ENCODE peak calls at places on chromosomes 3 and 15, in six cellular contexts. X is fibroblast of the aortic adventitia, J is fibroblast of lung, I is ovary, Z is thyroid gland, F is Panc1. W is an unnamed sample.

GRCh38 chr3:39000008-39000450 is 51.7 kb downstream of the SCN11A start:
- DNase-seq in X (peak; percentile 79), J (peak; percentile 60), I (no peak), Z (no peak), F (no peak), W (peak; percentile 80)

GRCh38 chr3:124768812-124769211 is 38.6 kb downstream of the UMPS start:
- DNase-seq in X (no peak), J (no peak), I (no peak), Z (peak; percentile 42), F (no peak), W (no peak)

GRCh38 chr3:149576071-149576564 is 81.7 kb downstream of the WWTR1 start:
- DNase-seq in X (peak; percentile 99), J (peak; percentile 97), I (no peak), Z (no peak), F (peak; percentile 94), W (peak; percentile 98)

GRCh38 chr15:57655809-57656208 is 50.7 kb upstream of the POLR2M start:
- DNase-seq in X (no peak), J (no peak), I (no peak), Z (no peak), F (no peak), W (no peak)

GRCh38 chr15:72751751-72752455 is 31.7 kb downstream of the ADPGK start:
- DNase-seq in X (peak; percentile 42), J (no peak), I (no peak), Z (no peak), F (no peak), W (peak; percentile 17)

GRCh38 chr3:86814321-86814720 is 176.6 kb downstream of the VGLL3 start:
- DNase-seq in X (no peak), J (no peak), I (no peak), Z (no peak), F (no peak), W (no peak)

GRCh38 chr15:41966414-41966812 is 5.9 kb downstream of the EHD4 start:
- DNase-seq in X (no peak), J (no peak), I (no peak), Z (no peak), F (no peak), W (no peak)

GRCh38 chr3:152376351-152377183 is 107.8 kb downstream of the MBNL1 start:
- DNase-seq in X (peak; percentile 66), J (peak; percentile 80), I (no peak), Z (no peak), F (no peak), W (peak; percentile 61)

GRCh38 chr15:79849789-79850188 is 47.0 kb downstream of the MTHFS start:
- DNase-seq in X (peak; percentile 51), J (peak; percentile 50), I (no peak), Z (peak; percentile 85), F (no peak), W (peak; percentile 67)

GRCh38 chr3:16266714-16267113 is 1.7 kb downstream of the OXNAD1 start:
- DNase-seq in X (no peak), J (no peak), I (no peak), Z (no peak), F (no peak), W (no peak)

GRCh38 chr15:40094156-40094555 is 14.5 kb downstream of the BMF start:
- DNase-seq in X (no peak), J (no peak), I (no peak), Z (no peak), F (no peak), W (no peak)

GRCh38 chr3:146865175-146865755 is 260.1 kb upstream of the PLSCR5 start:
- DNase-seq in X (no peak), J (no peak), I (no peak), Z (no peak), F (no peak), W (no peak)

GRCh38 chr15:90419202-90419601 is 31.2 kb downstream of the IQGAP1 start:
- DNase-seq in X (no peak), J (no peak), I (no peak), Z (no peak), F (no peak), W (peak; percentile 35)

GRCh38 chr15:47924381-47924780 is 196.4 kb upstream of the SLC24A5 start:
- DNase-seq in X (no peak), J (no peak), I (no peak), Z (no peak), F (no peak), W (no peak)

DNA sequence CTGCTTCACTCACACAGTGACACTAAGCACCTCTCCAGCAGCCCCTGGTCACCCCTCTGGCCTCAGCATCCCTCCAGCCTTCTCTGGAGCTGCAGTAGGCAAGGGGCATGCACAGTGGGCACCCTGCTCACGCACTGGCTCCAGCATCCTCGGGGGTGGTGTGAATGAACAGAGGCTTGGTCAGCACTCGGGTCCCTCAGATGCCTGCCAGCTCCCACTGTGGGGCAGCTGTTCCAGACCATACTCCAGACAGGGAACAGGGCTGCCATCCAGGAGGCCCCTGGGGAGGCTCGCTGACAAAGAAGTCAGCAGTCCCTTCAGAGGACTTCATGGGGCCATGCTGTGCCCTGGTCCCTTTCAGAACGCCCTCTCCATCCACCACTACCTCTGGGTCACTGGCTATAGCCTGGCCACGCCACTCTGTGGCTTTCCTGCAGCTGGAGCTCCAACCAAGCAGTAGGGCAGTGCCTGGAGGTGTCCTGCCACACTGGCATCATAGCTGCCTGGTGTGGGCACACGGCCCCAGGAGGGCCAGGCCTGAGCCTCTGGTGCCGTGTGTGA is 26.3 kb downstream of the ALS2CL start:
- DNase-seq in X (no peak), J (no peak), I (no peak), Z (no peak), F (no peak), W (no peak)
- H3K4me3 ChIP-seq in X (no peak overlapping the region), J (no peak overlapping the region), I (no peak overlapping the region), Z (no peak overlapping the region), F (no peak overlapping the region), W (no peak overlapping the region)

DNA sequence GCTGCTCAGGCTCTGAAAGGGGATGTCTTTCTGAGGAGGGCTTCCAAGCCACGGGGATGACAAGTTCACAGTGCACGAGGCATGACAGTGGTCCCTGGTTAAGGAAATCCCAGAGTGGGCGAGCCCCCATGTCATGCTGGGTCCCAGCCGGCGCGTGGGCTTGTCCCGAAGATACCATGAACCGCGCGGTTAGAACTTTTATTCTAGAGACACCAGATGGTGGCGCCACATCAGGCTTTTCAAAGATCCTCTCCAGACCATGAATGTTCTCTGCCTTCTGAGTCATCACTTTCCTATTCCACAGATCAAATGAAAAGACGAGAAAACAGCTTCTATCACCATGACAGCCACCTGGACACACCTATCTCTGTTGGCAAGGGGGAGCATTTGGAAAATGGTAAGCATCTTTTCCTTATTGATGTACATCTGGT is 227.8 kb upstream of the LYSMD4 start:
- DNase-seq in X (no peak), J (no peak), I (no peak), Z (peak; percentile 42), F (no peak), W (peak; percentile 67)
- TF ChIP-seq CTCF in X (no peak), J (no peak), I (no peak), Z (no peak), F (no peak), W (no peak)

GRCh38 chr3:13009946-13010315 is 63.3 kb downstream of the IQSEC1 start:
- DNase-seq in X (no peak), J (no peak), I (no peak), Z (no peak), F (no peak), W (no peak)

GRCh38 chr3:13006216-13006990 is 66.8 kb downstream of the IQSEC1 start:
- DNase-seq in X (no peak), J (no peak), I (no peak), Z (no peak), F (no peak), W (no peak)

GRCh38 chr3:13009132-13009945 is 63.9 kb downstream of the IQSEC1 start:
- DNase-seq in X (no peak), J (no peak), I (no peak), Z (peak; percentile 21), F (no peak), W (no peak)

GRCh38 chr3:13007251-13007941 is 65.8 kb downstream of the IQSEC1 start:
- DNase-seq in X (no peak), J (no peak), I (no peak), Z (no peak), F (no peak), W (no peak)

DNA sequence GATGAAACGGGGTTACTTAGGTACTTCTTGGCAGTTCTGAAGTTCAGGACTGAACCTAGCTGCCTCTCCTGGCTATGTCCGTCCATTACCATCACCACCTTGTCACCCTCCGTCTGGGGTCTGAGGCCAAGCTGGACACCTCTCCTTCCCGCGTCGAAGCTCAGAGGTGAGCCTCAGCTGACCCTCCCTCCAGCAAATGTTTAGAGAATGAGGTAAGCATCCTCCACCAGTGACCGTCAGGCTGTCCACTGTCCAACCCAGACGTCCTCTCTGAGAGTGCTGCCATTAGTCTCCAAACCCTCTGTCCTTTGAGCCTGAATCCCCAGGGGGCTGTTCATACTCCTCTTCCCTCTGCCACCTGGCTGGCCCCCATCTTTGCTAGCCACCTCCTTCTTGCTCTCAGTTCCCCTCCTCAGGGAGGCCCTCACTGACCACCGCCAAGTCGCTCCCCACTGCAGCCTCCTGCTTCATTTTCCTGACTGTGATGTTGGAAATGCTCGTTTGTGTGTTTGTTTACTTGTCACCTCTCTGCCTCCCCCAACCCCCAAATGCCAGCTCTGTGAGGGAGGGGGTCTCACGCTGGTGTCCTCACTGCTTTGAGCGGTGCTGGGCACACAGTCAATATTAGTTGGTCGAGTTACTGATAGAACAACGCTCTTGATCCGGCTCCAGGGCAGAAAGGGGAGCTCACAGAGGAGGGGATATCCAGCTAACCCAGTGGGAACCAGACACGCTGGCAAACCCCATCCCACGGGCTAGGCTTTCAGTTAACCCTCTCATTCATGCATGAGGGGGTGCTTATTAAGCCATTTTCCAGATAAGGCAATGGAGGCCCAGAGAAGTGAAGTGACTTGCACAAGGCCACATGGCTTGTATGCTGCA is 64.9 kb downstream of the IQSEC1 start:
- DNase-seq in X (no peak), J (no peak), I (no peak), Z (no peak), F (no peak), W (no peak)
- H3K4me3 ChIP-seq in X (no peak overlapping the region), J (no peak overlapping the region), I (no peak overlapping the region), Z (no peak overlapping the region), F (no peak overlapping the region), W (no peak overlapping the region)

GRCh38 chr3:8307545-8308110 is 194.0 kb upstream of the LMCD1 start:
- DNase-seq in X (no peak), J (no peak), I (no peak), Z (no peak), F (no peak), W (no peak)

GRCh38 chr3:8305371-8305770 is 196.3 kb upstream of the LMCD1 start:
- DNase-seq in X (no peak), J (no peak), I (no peak), Z (no peak), F (no peak), W (no peak)

GRCh38 chr3:8303466-8303865 is 198.2 kb upstream of the LMCD1 start:
- DNase-seq in X (no peak), J (no peak), I (no peak), Z (no peak), F (no peak), W (no peak)

GRCh38 chr3:8298021-8298954 is 203.3 kb upstream of the LMCD1 start:
- DNase-seq in X (no peak), J (no peak), I (no peak), Z (no peak), F (no peak), W (no peak)

DNA sequence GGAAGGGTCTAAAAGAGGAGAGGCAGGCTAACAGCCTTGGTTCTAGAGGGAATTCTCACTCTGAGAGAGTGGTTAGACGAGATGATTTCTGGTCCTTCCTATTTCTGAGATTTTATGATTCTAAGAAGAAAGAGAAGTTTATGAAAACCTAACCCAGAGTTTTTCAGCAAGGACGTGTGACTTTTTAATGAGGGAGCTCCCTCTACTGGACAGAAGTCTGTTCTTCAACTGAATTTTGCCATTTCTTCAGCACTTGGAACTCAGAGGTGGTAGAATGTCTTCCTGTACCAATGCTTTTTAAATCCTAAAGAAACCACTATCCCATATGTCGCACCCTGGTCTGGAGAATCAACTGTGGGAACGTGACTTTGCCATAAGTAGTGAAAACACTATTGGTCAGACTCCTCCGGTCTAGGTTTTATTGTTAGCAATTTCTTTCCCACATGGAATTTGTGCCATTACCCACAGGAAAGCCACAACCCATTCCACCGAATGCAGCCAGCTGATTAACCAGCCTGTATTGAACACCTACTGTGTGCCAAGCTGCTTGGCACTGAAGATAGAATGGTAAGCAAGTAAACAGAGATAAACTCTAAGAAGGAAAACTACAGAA is 199.5 kb upstream of the LMCD1 start:
- DNase-seq in X (peak; percentile 75), J (peak; percentile 74), I (no peak), Z (no peak), F (peak; percentile 8), W (peak; percentile 68)
- TF ChIP-seq CTCF in X (peak; percentile 69), J (peak; percentile 74), I (peak; percentile 29), Z (no peak), F (peak; percentile 71), W (peak; percentile 70)

W was measured in cardiac fibroblast.